ENCODE peak calls at places on chromosome 9, in eight cellular contexts. H is AG04450, Z is foreskin fibroblast, B is colonic mucosa, P is uterus, R is fibroblast of pulmonary artery, K is adrenal gland, J is cardiac fibroblast. D is an unnamed sample.

GRCh38 chr9:118569151-118569550 is 800.1 kb downstream of the BRINP1 start:
- DNase-seq in R (no peak), H (no peak), P (no peak), K (no peak), J (no peak), B (no peak), Z (no peak), D (no peak)

GRCh38 chr9:70485273-70485858 is 70.9 kb upstream of the KLF9 start:
- DNase-seq in H (no peak), P (peak), Z (no peak), J (no peak), B (peak), R (peak), K (peak), D (no peak)

GRCh38 chr9:70948744-70949143 is 172.7 kb downstream of the TRPM3 start:
- DNase-seq in Z (no peak), B (no peak), P (no peak), J (no peak), K (no peak), H (no peak), R (no peak), D (no peak)

GRCh38 chr9:100317706-100318105 is 35.0 kb downstream of the TEX10 start:
- DNase-seq in K (no peak), P (no peak), H (no peak), J (peak), R (peak), Z (no peak), B (no peak), D (no peak)

GRCh38 chr9:113993838-113994540 is 84.1 kb downstream of the AMBP start:
- DNase-seq in H (no peak), B (peak), P (peak), K (peak), J (peak), Z (no peak), R (peak), D (no peak)

GRCh38 chr9:127629468-127630081 is 17.5 kb downstream of the STXBP1 start:
- DNase-seq in P (no peak), K (peak), H (no peak), Z (no peak), J (no peak), R (no peak), B (no peak), D (no peak)

GRCh38 chr9:76734716-76735115 is 29.5 kb upstream of the PCA3 start:
- DNase-seq in B (no peak), H (no peak), J (no peak), Z (no peak), P (no peak), K (no peak), R (no peak), D (no peak)

GRCh38 chr9:96139592-96140251 is 162.3 kb downstream of the HSD17B3 start:
- DNase-seq in K (peak), P (peak), J (peak), H (peak), R (peak), Z (peak), B (peak), D (peak)

GRCh38 chr9:93903886-93904648 is 51.1 kb downstream of the BARX1 start:
- DNase-seq in K (no peak), B (no peak), R (no peak), P (no peak), Z (no peak), J (no peak), H (no peak), D (no peak)

GRCh38 chr9:100196828-100197227 is 97.8 kb downstream of the INVS start:
- DNase-seq in J (no peak), Z (no peak), H (no peak), R (no peak), K (no peak), B (no peak), P (no peak), D (no peak)

GRCh38 chr9:38671748-38672147 is 48.2 kb downstream of the FAM240B start:
- DNase-seq in Z (no peak), B (no peak), P (no peak), K (no peak), H (no peak), J (peak), R (no peak), D (no peak)

GRCh38 chr9:26656003-26656940 is 236.3 kb downstream of the CAAP1 start:
- DNase-seq in B (no peak), K (no peak), P (no peak), R (peak), J (peak), Z (no peak), H (no peak), D (no peak)

GRCh38 chr9:96871176-96871575 is 16.9 kb upstream of the ZNF782 start:
- DNase-seq in B (no peak), H (no peak), K (no peak), J (peak), P (no peak), Z (no peak), R (no peak), D (no peak)

GRCh38 chr9:137067860-137068538 is 2.4 kb downstream of the SAPCD2 start:
- DNase-seq in K (peak), H (no peak), J (peak), Z (peak), R (peak), P (peak), B (peak), D (no peak)

GRCh38 chr9:93288891-93289883 is 105.2 kb downstream of the WNK2 start:
- DNase-seq in R (peak), J (peak), K (peak), H (no peak), Z (peak), P (peak), B (no peak), D (no peak)

GRCh38 chr9:80020056-80020455 is 448.3 kb downstream of the TLE4 start:
- DNase-seq in J (no peak), H (no peak), B (no peak), Z (peak), K (no peak), R (no peak), P (no peak), D (no peak)

GRCh38 chr9:131050831-131051230 is 41.9 kb downstream of the LAMC3 start:
- DNase-seq in J (no peak), P (no peak), B (no peak), R (no peak), K (no peak), Z (no peak), H (no peak), D (no peak)

GRCh38 chr9:123400926-123401503 is 45.0 kb downstream of the CRB2 start:
- DNase-seq in R (no peak), P (no peak), J (no peak), Z (peak), H (no peak), K (no peak), B (no peak), D (no peak)

GRCh38 chr9:113669523-113670115 is 206.1 kb downstream of the RGS3 start:
- DNase-seq in B (no peak), H (peak), R (no peak), P (no peak), Z (peak), K (no peak), J (peak), D (no peak)

GRCh38 chr9:91151014-91151740 is 210.5 kb downstream of the AUH start:
- DNase-seq in P (no peak), Z (peak), H (no peak), R (peak), B (no peak), K (no peak), J (peak), D (peak)

GRCh38 chr9:37337301-37337905 is 85.1 kb upstream of the GRHPR start:
- DNase-seq in R (no peak), K (no peak), B (no peak), Z (no peak), H (no peak), J (no peak), P (no peak), D (no peak)

GRCh38 chr9:87950765-87951488 is 23.4 kb downstream of the CDK20 start:
- DNase-seq in P (no peak), J (peak), K (no peak), H (no peak), B (no peak), Z (peak), R (peak), D (no peak)

GRCh38 chr9:131976157-131976740 is 103.4 kb downstream of the MED27 start:
- DNase-seq in B (no peak), H (no peak), Z (no peak), P (no peak), K (no peak), J (no peak), R (no peak), D (no peak)

GRCh38 chr9:89865981-89866380 is 261.2 kb downstream of the GADD45G start:
- DNase-seq in R (no peak), P (no peak), B (no peak), H (no peak), K (no peak), Z (no peak), J (no peak), D (no peak)

GRCh38 chr9:69323886-69324285 is 1.1 kb upstream of the ENTREP1 start:
- DNase-seq in P (no peak), J (no peak), R (no peak), K (no peak), H (no peak), Z (no peak), B (no peak), D (no peak)

GRCh38 chr9:70412678-70413426 is 1.6 kb downstream of the KLF9 start:
- DNase-seq in H (no peak), P (peak), K (peak), Z (peak), J (peak), B (peak), R (peak), D (no peak)

DNA sequence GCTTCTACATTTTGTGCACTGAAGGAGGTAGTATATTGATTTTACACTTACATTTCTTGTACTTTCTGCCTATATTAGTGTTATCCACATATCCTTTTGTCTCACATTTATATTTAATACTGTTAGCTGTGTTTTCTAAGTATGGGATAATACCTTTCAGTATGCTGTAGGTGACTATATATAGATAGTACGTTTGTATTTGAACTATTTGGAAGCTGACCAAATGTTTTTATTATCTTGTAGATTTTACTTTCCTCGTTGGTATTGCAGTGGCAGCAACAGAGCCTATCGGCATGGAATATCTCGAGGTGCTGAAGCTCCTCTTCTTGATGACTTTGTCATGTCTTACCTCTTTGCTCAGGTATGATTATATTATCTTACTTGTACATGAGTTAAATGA is 59.1 kb downstream of the JAK2 start:
- DNase-seq in K (no peak), B (no peak), R (no peak), H (no peak), J (no peak), Z (no peak), P (no peak), D (no peak)
- H3K4me3 ChIP-seq in K (no peak), B (no peak), R (no peak), H (no peak), J (no peak), Z (no peak), P (no peak), D (no peak)

DNA sequence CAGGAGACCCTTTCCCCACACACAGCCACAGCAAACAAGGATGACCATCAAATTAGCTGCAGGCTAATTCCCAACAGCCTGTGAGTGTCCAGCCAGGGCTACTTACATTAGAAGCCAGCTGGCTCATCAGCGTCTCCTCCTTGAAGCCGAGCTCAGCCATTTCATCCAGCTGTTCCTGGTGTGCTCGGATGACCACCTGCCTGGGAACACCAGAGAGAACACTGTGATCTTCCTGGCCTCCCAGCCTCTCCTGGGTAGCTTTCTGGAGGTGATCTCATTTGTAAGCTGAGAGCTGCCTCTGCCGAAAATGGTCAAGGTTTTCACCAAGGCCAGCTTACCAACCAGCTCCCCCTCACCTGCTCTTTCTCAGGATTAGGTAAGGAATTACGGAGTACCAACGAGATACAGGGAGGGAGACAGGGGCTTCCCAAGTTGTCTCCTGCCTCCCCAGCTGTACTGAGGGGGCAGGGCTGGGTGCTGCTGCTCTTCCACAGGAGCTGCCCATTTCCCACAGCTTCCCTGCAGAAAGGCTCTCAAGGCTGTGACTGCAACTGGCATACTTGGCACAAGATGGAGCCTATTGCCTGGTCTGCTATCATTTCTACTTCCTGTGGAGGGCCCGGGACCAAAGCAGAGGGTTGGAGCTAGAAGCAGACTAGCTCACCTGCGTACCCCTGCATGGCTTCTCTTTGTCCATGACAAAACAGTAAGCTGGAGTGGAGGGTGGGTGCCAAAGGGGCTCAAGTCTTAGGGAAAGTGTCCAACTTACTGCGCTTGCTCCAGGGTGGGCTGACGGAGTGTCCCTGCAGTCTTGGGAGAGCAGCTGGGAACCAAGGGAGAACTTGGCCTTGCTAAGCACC is 73.9 kb downstream of the KIF24 start:
- DNase-seq in B (no peak), R (peak), H (no peak), P (peak), J (peak), Z (no peak), K (peak), D (no peak)
- TF ChIP-seq CTCF in B (no peak), R (peak), H (peak), P (no peak), J (no peak), Z (no peak), K (peak), D (peak)

DNA sequence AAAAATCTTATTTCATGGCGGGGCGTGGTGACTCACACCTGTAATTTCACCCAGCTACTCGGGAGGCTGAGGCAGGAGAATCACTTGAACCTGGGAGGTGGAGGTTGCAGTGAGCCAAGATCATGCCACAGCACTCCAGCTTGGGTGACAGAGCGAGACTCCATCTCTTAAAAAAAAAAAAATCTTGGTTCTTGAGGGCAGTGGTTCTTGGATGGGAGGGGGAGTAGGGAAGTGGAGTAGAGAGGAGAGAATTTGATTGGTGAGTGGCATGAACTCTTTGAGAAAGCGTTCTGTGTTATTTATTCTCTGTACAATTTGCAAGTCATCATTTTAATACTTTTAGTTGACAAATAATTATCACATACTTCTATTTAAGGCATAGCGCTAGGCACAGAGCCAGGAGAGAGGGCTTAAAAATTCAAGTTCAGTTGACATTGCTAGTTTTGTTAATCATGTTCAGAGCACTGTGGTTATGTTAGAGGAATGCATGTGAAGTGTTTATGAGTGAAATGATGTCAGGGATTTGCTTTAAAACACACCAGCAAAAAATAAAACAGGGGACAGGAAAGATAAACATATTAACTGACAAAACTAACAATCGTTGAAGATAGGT is 24.6 kb downstream of the HSDL2 start:
- DNase-seq in R (peak), H (no peak), B (no peak), J (peak), Z (no peak), K (no peak), P (no peak), D (peak)
- H3K4me3 ChIP-seq in R (no peak), H (no peak), B (no peak), J (no peak), Z (no peak), K (no peak), P (no peak), D (no peak)

DNA sequence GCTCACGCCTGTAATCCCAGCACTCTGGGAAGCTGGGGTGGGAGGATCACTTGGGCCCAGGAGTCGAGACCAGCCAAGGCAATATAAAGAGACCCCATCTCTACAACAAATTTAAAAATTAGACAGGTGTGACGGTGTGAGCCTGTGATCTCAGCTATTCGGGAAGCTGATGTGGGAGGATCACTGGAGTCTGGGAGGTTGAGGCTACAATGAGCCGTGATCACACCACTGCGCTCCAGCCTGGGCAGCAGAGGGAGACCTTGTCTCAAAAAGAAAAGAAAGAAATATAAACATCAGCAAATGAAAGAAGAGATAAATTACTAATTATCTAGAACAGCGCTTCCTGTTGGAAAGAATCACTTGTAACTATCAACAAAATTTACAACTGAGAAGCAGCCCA is 105.0 kb downstream of the MAPKAP1 start:
- DNase-seq in K (no peak), B (no peak), R (no peak), Z (no peak), P (no peak), H (no peak), J (no peak), D (no peak)
- TF ChIP-seq CTCF in K (no peak), B (no peak), R (no peak), Z (no peak), P (no peak), H (peak), J (no peak), D (no peak)

GRCh38 chr9:120882935-120883607 is 6.1 kb upstream of the PHF19 start:
- DNase-seq in H (no peak), R (no peak), J (no peak), Z (no peak), K (no peak), B (no peak), P (no peak), D (no peak)
- H3K4me3 ChIP-seq in H (no peak), R (no peak), J (no peak), Z (no peak), K (no peak), B (no peak), P (no peak), D (no peak)

DNA sequence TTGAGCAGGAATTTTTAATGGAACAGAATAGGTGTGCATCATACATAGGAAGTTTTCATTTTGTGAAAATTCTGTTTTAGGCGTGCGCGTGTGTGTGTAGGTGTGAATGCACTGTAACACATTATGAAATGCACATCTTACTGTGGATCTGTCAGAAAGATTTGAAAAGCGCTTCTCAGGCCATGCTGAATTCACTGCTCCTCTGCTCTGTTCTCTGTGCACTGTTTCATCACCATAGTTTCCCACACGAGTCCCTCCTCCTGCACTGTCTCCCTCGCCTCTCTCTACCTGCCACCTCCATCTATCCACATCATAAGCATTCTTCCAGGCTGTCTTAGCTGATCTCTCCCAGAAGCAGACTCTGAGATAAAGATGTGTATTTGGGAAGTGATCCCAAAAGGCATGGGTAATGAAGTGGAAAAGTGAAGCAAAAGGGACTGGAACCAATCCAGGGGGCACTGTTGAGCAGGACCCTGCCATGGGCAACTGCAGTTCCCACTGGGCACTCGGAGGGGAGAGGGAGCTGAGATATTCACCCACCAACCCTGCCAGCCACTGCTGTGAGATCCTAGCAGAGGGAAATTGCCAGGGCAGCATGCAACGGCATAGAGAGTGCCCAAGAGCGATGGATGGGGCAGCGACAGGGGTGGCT is 65.9 kb downstream of the GABBR2 start:
- DNase-seq in J (no peak), B (no peak), H (no peak), P (no peak), K (no peak), Z (no peak), R (no peak), D (no peak)
- TF ChIP-seq CTCF in J (no peak), B (no peak), H (peak), P (no peak), K (no peak), Z (no peak), R (peak), D (no peak)

DNA sequence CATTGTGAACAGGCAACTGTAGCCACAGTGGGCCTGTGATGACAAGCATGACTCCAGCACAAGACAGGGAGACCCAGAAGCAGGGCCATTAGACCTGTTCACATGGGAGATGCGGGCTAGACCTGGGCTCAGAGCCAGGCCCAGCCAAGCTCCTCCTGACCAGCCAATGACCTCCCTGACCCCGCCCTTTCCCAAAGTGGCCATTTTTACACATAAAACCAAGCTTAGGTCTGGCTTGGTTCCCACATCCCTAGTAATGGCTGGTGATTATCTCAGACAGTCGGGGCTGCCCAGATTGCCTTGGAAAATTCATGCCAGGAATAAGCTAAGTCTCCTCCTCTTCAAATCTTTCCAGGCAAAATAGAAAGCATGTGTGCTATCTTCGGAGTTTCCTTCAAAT is 94.1 kb downstream of the FRMD3 start:
- DNase-seq in K (peak), Z (no peak), P (peak), B (no peak), R (peak), J (peak), H (no peak), D (no peak)
- H3K4me3 ChIP-seq in K (no peak), Z (no peak), P (no peak), B (no peak), R (no peak), J (no peak), H (no peak), D (no peak)